ENCODE peak calls at places on chromosomes 16 and 17, in four cellular contexts. O is stomach, A is A549, X is Peyer's patch. I is an unnamed sample.
A peak's percentile ranks its signal among the peaks of the same experiment; 100 is the strongest.

GRCh38 chr17:80152057-80152831 is 5.3 kb upstream of the EIF4A3 start:
- DNase-seq in O (no peak), X (no peak), A (no peak), I (no peak)

GRCh38 chr17:57257213-57257873 is 1.0 kb downstream of the MSI2 start:
- DNase-seq in A (no peak), X (peak; percentile 35), O (no peak), I (no peak)

GRCh38 chr17:5800131-5800530 is 215.8 kb upstream of the NLRP1 start:
- DNase-seq in A (no peak), O (no peak), X (no peak), I (no peak)

GRCh38 chr16:80948886-80949502 is 57.7 kb downstream of the CMC2 start:
- DNase-seq in O (no peak), A (no peak), X (no peak), I (peak; percentile 58)

GRCh38 chr16:12054868-12055267 is 78.3 kb downstream of the SNX29 start:
- DNase-seq in X (no peak), A (no peak), O (no peak), I (no peak)

GRCh38 chr16:57356547-57356946 is 2.0 kb upstream of the CCL22 start:
- DNase-seq in O (peak; percentile 8), A (no peak), X (no peak), I (no peak)

GRCh38 chr17:51472670-51473069 is 212.3 kb downstream of the UTP18 start:
- DNase-seq in X (no peak), O (no peak), A (no peak), I (no peak)

GRCh38 chr17:19935169-19935568 is 42.5 kb downstream of the AKAP10 start:
- DNase-seq in A (no peak), O (no peak), X (no peak), I (no peak)

GRCh38 chr16:17403859-17404545 is 66.8 kb downstream of the XYLT1 start:
- DNase-seq in X (no peak), A (no peak), O (no peak), I (no peak)

GRCh38 chr17:73145641-73146040 is 19.2 kb upstream of the SSTR2 start:
- DNase-seq in O (no peak), A (no peak), X (no peak), I (no peak)

GRCh38 chr17:61809816-61810392 is 53.4 kb downstream of the BRIP1 start:
- DNase-seq in X (no peak), O (no peak), A (no peak), I (no peak)

GRCh38 chr17:66678827-66679226 is 156.1 kb upstream of the CACNG5 start:
- DNase-seq in O (no peak), A (no peak), X (no peak), I (no peak)

GRCh38 chr16:12406158-12406557 is 397.5 kb downstream of the CPPED1 start:
- DNase-seq in X (no peak), A (no peak), O (no peak), I (no peak)

GRCh38 chr17:14986127-14986526 is 279.0 kb downstream of the PMP22 start:
- DNase-seq in O (no peak), A (no peak), X (no peak), I (no peak)

GRCh38 chr17:80187493-80187892 is 17.7 kb downstream of the CARD14 start:
- DNase-seq in O (peak; percentile 79), X (no peak), A (peak; percentile 51), I (peak; percentile 38)

GRCh38 chr16:85921026-85921425 is 22.1 kb downstream of the IRF8 start:
- DNase-seq in O (no peak), A (no peak), X (no peak), I (no peak)

GRCh38 chr17:32732296-32732642 is 144.7 kb downstream of the MYO1D start:
- DNase-seq in X (no peak), A (no peak), O (no peak), I (no peak)

GRCh38 chr16:49332589-49333267 is 40.9 kb upstream of the C16orf78 start:
- DNase-seq in X (no peak), A (no peak), O (no peak), I (no peak)

GRCh38 chr16:88437367-88437964 is 15.6 kb upstream of the ZFPM1 start:
- DNase-seq in A (peak; percentile 70), O (peak; percentile 72), X (peak; percentile 55), I (peak; percentile 64)

GRCh38 chr17:74920679-74921044 is 2.4 kb downstream of the USH1G start:
- DNase-seq in X (no peak), A (no peak), O (no peak), I (no peak)

GRCh38 chr16:4465977-4466779 is 8.2 kb downstream of the NMRAL1 start:
- DNase-seq in X (peak; percentile 53), O (peak; percentile 41), A (no peak), I (no peak)

GRCh38 chr16:14641206-14641605 is 8.5 kb downstream of the BFAR start:
- DNase-seq in A (no peak), O (no peak), X (no peak), I (no peak)

GRCh38 chr17:77717941-77718668 is 240.4 kb upstream of the TNRC6C start:
- DNase-seq in X (no peak), A (no peak), O (no peak), I (no peak)

GRCh38 chr16:16075463-16076399 is 126.3 kb downstream of the ABCC1 start:
- DNase-seq in X (no peak), O (peak; percentile 46), A (no peak), I (peak; percentile 80)

GRCh38 chr17:334974-335481 is 17.6 kb downstream of the RPH3AL start:
- DNase-seq in O (no peak), X (no peak), A (no peak), I (peak; percentile 56)

GRCh38 chr17:30092886-30093285 is 23.7 kb upstream of the NSRP1 start:
- DNase-seq in X (no peak), O (no peak), A (no peak), I (no peak)

GRCh38 chr16:72202014-72202413 is 30.1 kb upstream of the PMFBP1 start:
- DNase-seq in A (no peak), O (no peak), X (no peak), I (no peak)

GRCh38 chr16:85252461-85252860 is 140.2 kb upstream of the CIBAR2 start:
- DNase-seq in O (no peak), A (no peak), X (no peak), I (no peak)

GRCh38 chr17:17913695-17914332 is 58.4 kb downstream of the TOM1L2 start:
- DNase-seq in A (peak; percentile 97), O (peak; percentile 60), X (peak; percentile 25), I (peak; percentile 77)

GRCh38 chr17:30897311-30897710 is 8.7 kb downstream of the TEFM start:
- DNase-seq in A (no peak), O (no peak), X (no peak), I (no peak)

GRCh38 chr16:30998852-30999761 is 11.3 kb downstream of the STX1B start:
- DNase-seq in X (no peak), O (no peak), A (no peak), I (peak; percentile 41)

DNA sequence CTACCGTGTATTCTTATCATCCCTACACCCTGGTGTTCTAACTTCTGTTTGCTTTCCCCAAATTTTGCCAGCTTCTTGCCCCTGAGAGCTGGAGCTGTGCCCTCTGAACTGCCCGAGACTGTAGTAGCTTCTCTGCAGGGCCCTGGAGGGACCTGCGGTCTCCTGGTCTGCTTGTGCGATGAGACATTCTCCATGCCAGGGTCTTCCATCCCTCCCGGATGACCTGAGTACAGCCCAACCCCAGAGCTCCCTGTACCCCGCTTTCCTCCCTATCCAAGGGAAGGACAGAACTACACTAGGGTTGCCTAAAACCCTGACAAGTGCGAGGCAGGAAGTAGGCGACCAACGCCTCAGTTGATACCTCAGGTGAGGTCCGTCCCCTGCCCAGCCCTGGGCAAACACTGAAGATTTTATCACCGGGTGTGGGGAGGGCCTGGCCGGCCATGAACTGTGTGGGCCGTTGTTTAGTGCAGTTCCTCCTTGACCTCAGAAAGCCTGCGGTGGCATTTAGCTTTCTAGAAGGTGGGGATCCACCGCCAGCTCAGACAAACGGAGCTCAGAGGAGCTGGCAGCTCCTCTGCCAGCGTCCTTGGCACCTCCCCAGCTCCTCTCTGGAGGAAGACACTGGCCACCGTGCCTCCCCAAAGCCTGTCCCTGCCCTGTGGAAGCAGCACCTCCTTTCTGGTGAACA is 13.7 kb downstream of the CANT1 start:
- DNase-seq in O (peak; percentile 87), A (no peak), X (no peak), I (peak; percentile 26)
- TF ChIP-seq POLR2A in O (no peak), A (no peak), X (peak; percentile 35), I (no peak)

GRCh38 chr16:10740845-10741208 is 2.8 kb upstream of the NUBP1 start:
- DNase-seq in O (peak; percentile 2), A (no peak), X (no peak), I (peak; percentile 10)

GRCh38 chr16:10741844-10742243 is 1.8 kb upstream of the NUBP1 start:
- DNase-seq in X (no peak), O (peak; percentile 61), A (no peak), I (peak; percentile 47)

GRCh38 chr16:10740000-10740844 is 3.4 kb upstream of the NUBP1 start:
- DNase-seq in O (peak; percentile 24), A (no peak), X (no peak), I (no peak)

GRCh38 chr16:10736926-10737625 is 6.6 kb upstream of the NUBP1 start:
- DNase-seq in X (peak; percentile 50), A (peak; percentile 65), O (peak; percentile 61), I (peak; percentile 60)

GRCh38 chr16:10738231-10739077 is 5.2 kb upstream of the NUBP1 start:
- DNase-seq in O (peak; percentile 48), A (peak; percentile 14), X (no peak), I (peak; percentile 48)
- TF ChIP-seq CTCF in O (no peak), A (no peak), X (no peak), I (no peak)

DNA sequence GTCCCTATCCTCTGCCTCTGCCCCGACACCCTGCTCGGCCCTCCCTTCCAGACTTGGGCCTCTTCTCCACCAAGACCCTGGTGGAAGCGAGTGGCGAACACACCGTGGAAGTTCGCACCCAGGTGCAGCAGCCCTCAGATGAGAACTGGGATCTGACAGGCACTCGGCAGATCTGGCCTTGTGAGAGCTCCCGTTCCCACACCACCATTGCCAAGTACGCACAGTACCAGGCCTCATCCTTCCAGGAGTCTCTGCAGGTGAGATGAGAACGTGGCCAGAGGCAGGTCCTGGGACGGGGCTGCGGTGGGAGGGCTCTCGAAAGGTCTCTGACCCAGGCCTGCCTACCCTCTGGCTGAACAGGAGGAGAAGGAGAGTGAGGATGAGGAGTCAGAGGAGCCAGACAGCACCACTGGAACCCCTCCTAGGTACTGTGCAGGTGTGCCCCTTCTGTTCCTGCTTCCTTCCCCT is 3.9 kb upstream of the TMEM88 start:
- DNase-seq in A (no peak), X (no peak), O (no peak), I (peak; percentile 48)
- TF ChIP-seq POLR2A in A (no peak), X (no peak), O (no peak), I (no peak)

DNA sequence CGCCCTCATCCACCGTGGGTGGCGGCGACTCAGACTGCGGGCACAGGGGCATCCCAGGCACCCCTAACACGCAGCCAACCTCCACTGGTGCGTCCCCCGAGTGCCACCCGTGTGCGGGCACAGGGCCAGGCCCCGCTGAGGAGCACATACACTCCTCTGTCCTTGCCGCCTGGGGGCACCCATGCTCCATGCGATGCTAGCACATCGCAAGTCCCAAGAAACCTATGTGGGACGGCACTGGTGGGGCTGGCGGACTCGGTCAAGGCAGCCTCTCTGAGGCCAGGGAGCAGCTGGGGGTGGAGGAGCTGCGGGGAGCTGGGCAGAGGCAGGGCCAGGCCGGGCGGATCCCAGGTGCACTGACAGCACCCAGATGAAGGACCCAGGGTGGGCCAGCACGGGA is 4.0 kb downstream of the ZNF598 start:
- DNase-seq in X (no peak), O (no peak), A (no peak), I (no peak)
- TF ChIP-seq CTCF in X (no peak), O (no peak), A (peak; percentile 14), I (no peak)

GRCh38 chr17:56184650-56185049 is 31.4 kb downstream of the ANKFN1 start:
- DNase-seq in X (no peak), A (no peak), O (no peak), I (no peak)

GRCh38 chr17:56185491-56185890 is 32.2 kb downstream of the ANKFN1 start:
- DNase-seq in O (no peak), A (no peak), X (no peak), I (no peak)

GRCh38 chr17:56185905-56186783 is 32.9 kb downstream of the ANKFN1 start:
- DNase-seq in X (no peak), O (no peak), A (no peak), I (no peak)
- TF ChIP-seq POLR2A in X (no peak), O (no peak), A (no peak), I (no peak)